ENCODE peak calls at places on chromosomes 3 and 15, in six cellular contexts. Z is HTR-8/SVneo, H is foreskin keratinocyte, P is RPMI8226, A is GM13976, L is AG08396. I is an unnamed sample.

GRCh38 chr3:19866751-19867347 is 67.2 kb downstream of the EFHB start:
- DNase-seq in Z (peak), H (no peak), P (peak), A (peak), L (peak), I (peak)

GRCh38 chr15:45684533-45684932 is 49.7 kb downstream of the SQOR start:
- DNase-seq in Z (no peak), H (no peak), P (no peak), A (no peak), L (no peak), I (no peak)

GRCh38 chr15:34049096-34049495 is 10.1 kb upstream of the AVEN start:
- DNase-seq in Z (no peak), H (no peak), P (no peak), A (no peak), L (no peak), I (no peak)

GRCh38 chr3:30775070-30775469 is 119.4 kb downstream of the GADL1 start:
- DNase-seq in Z (peak), H (peak), P (no peak), A (no peak), L (no peak), I (no peak)

GRCh38 chr15:62883938-62884479 is 158.5 kb upstream of the TPM1 start:
- DNase-seq in Z (no peak), H (no peak), P (no peak), A (no peak), L (no peak), I (no peak)

GRCh38 chr3:159624616-159625015 is 364.0 kb upstream of the IL12A start:
- DNase-seq in Z (no peak), H (no peak), P (no peak), A (no peak), L (no peak), I (no peak)

GRCh38 chr3:108489776-108490175 is 20.6 kb downstream of the MYH15 start:
- DNase-seq in Z (peak), H (no peak), P (peak), A (peak), L (peak), I (peak)

GRCh38 chr3:20039765-20040475 is at the start of gene KAT2B:
- DNase-seq in Z (peak), H (no peak), P (peak), A (peak), L (peak), I (no peak)

GRCh38 chr3:50202353-50203112 is 2.5 kb upstream of the SLC38A3 start:
- DNase-seq in Z (no peak), H (no peak), P (no peak), A (no peak), L (no peak), I (no peak)

GRCh38 chr3:161171639-161172552 is 49.2 kb upstream of the NMD3 start:
- DNase-seq in Z (no peak), H (no peak), P (no peak), A (no peak), L (no peak), I (no peak)

GRCh38 chr15:80478075-80478474 is 73.9 kb downstream of the ARNT2 start:
- DNase-seq in Z (no peak), H (no peak), P (no peak), A (no peak), L (no peak), I (no peak)

GRCh38 chr15:74320358-74321247 is 46.8 kb downstream of the CYP11A1 start:
- DNase-seq in Z (peak), H (no peak), P (peak), A (peak), L (peak), I (no peak)

GRCh38 chr3:81279481-81280273 is 481.8 kb downstream of the GBE1 start:
- DNase-seq in Z (no peak), H (no peak), P (no peak), A (no peak), L (no peak), I (no peak)

GRCh38 chr15:41332788-41333527 is at the start of gene NUSAP1:
- DNase-seq in Z (no peak), H (no peak), P (no peak), A (peak), L (no peak), I (no peak)

GRCh38 chr3:153734777-153735551 is 386.2 kb upstream of the ARHGEF26 start:
- DNase-seq in Z (no peak), H (peak), P (no peak), A (no peak), L (peak), I (no peak)

GRCh38 chr3:111143-112069 is 85.2 kb upstream of the CHL1 start:
- DNase-seq in Z (no peak), H (peak), P (peak), A (no peak), L (no peak), I (peak)

GRCh38 chr3:21256932-21257331 is 494.1 kb downstream of the ZNF385D start:
- DNase-seq in Z (no peak), H (no peak), P (peak), A (no peak), L (no peak), I (no peak)

GRCh38 chr3:49530231-49530630 is 24.0 kb upstream of the BSN start:
- DNase-seq in Z (no peak), H (no peak), P (no peak), A (no peak), L (no peak), I (no peak)

GRCh38 chr3:24680214-24680967 is 185.7 kb upstream of the THRB start:
- DNase-seq in Z (no peak), H (no peak), P (peak), A (peak), L (peak), I (no peak)

GRCh38 chr3:23533596-23534386 is 272.0 kb upstream of the UBE2E1 start:
- DNase-seq in Z (no peak), H (no peak), P (no peak), A (no peak), L (no peak), I (no peak)

GRCh38 chr3:56825579-56826438 is 24.1 kb upstream of the ARHGEF3 start:
- DNase-seq in Z (no peak), H (no peak), P (peak), A (no peak), L (no peak), I (no peak)

GRCh38 chr15:50758712-50759205 is 6.7 kb downstream of the SPPL2A start:
- DNase-seq in Z (no peak), H (no peak), P (no peak), A (no peak), L (no peak), I (no peak)

GRCh38 chr15:39599871-39600270 is 19.0 kb downstream of the THBS1 start:
- DNase-seq in Z (no peak), H (no peak), P (no peak), A (no peak), L (no peak), I (no peak)

GRCh38 chr3:170178631-170179030 is 2.9 kb downstream of the PHC3 start:
- DNase-seq in Z (no peak), H (no peak), P (no peak), A (peak), L (no peak), I (no peak)

GRCh38 chr15:48084759-48085420 is 35.9 kb upstream of the SLC24A5 start:
- DNase-seq in Z (peak), H (no peak), P (peak), A (peak), L (peak), I (no peak)

GRCh38 chr3:46186856-46187700 is 21.0 kb downstream of the CCR1 start:
- DNase-seq in Z (no peak), H (no peak), P (peak), A (peak), L (no peak), I (peak)

GRCh38 chr15:68433551-68433950 is 1.6 kb upstream of the ITGA11 start:
- DNase-seq in Z (no peak), H (no peak), P (no peak), A (no peak), L (peak), I (no peak)

GRCh38 chr15:42059661-42060476 is 34.5 kb downstream of the PLA2G4D start:
- DNase-seq in Z (peak), H (no peak), P (peak), A (peak), L (peak), I (no peak)